ENCODE peak calls at places on chromosome 9, in four cellular contexts. M, K, D and S are unnamed samples.

GRCh38 chr9:114898741-114899140 is 31.6 kb downstream of the TNFSF8 start:
- DNase-seq in M (no peak), K (peak; percentile 96), D (no peak), S (peak; percentile 39)

GRCh38 chr9:90851444-90851843 is 49.8 kb downstream of the SYK start:
- DNase-seq in M (no peak), K (no peak), D (no peak), S (no peak)

GRCh38 chr9:5493597-5494511 is 16.5 kb upstream of the PDCD1LG2 start:
- DNase-seq in M (no peak), K (peak; percentile 89), D (no peak), S (peak; percentile 55)

GRCh38 chr9:104743377-104743985 is 4.0 kb upstream of the NIPSNAP3A start:
- DNase-seq in M (no peak), K (peak; percentile 69), D (no peak), S (peak; percentile 20)

GRCh38 chr9:93676310-93677054 is 100.1 kb downstream of the PHF2 start:
- DNase-seq in M (peak; percentile 10), K (no peak), D (no peak), S (peak; percentile 5)

GRCh38 chr9:124455820-124456219 is 5.6 kb downstream of the ADGRD2 start:
- DNase-seq in M (no peak), K (no peak), D (no peak), S (peak; percentile 5)

GRCh38 chr9:71446499-71447411 is 321.6 kb downstream of the CEMIP2 start:
- DNase-seq in M (peak; percentile 19), K (peak; percentile 66), D (peak; percentile 22), S (peak; percentile 38)

GRCh38 chr9:113734826-113735225 is 141.3 kb upstream of the ZNF618 start:
- DNase-seq in M (no peak), K (no peak), D (no peak), S (no peak)

GRCh38 chr9:33791117-33791516 is 4.2 kb upstream of the PRSS3 start:
- DNase-seq in M (no peak), K (no peak), D (peak; percentile 57), S (no peak)

GRCh38 chr9:38337095-38337494 is 55.4 kb upstream of the ALDH1B1 start:
- DNase-seq in M (no peak), K (no peak), D (no peak), S (no peak)

GRCh38 chr9:28841795-28842194 is 1268.5 kb upstream of the C9orf72 start:
- DNase-seq in M (no peak), K (peak; percentile 38), D (no peak), S (no peak)

GRCh38 chr9:33524431-33524947 is 438 bp downstream of the ANKRD18B start:
- DNase-seq in M (no peak), K (no peak), D (no peak), S (no peak)

GRCh38 chr9:93597871-93598646 is 21.7 kb downstream of the PHF2 start:
- DNase-seq in M (peak; percentile 11), K (no peak), D (no peak), S (no peak)

GRCh38 chr9:3704890-3705289 is 179.1 kb upstream of the RFX3 start:
- DNase-seq in M (no peak), K (no peak), D (no peak), S (no peak)

GRCh38 chr9:34366365-34366764 is 10.3 kb downstream of the MYORG start:
- DNase-seq in M (no peak), K (no peak), D (no peak), S (no peak)

GRCh38 chr9:81613002-81613750 is 76.2 kb downstream of the TLE1 start:
- DNase-seq in M (peak; percentile 79), K (no peak), D (no peak), S (peak; percentile 63)

GRCh38 chr9:32571969-32572899 is 725 bp downstream of the NDUFB6 start:
- DNase-seq in M (no peak), K (peak; percentile 88), D (peak; percentile 28), S (peak; percentile 73)

GRCh38 chr9:78930281-78930680 is 633.4 kb downstream of the PSAT1 start:
- DNase-seq in M (no peak), K (no peak), D (no peak), S (no peak)

GRCh38 chr9:123282343-123283047 is 14.1 kb upstream of the STRBP start:
- DNase-seq in M (no peak), K (no peak), D (peak; percentile 71), S (peak; percentile 69)

GRCh38 chr9:132673355-132673754 is 3.1 kb downstream of the GTF3C4 start:
- DNase-seq in M (no peak), K (no peak), D (no peak), S (no peak)

DNA sequence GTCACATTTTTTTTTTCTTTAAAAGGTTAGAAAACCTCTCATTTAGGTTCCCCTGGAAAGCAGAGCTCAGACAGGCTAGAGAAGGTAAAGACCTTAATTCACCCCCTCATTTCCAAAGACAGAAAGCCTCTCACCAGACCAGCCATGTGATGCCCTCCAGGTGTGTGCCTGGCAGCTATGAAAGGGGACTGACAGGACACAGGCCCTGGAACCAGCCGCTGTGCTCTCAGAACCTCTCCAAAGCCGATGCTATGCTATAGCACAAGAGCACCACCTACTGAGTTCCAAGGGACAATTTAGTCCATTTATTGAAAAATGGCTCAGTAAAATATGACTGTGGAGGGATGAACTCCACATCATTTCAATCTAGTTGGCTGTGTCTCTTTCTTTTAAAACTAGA is 48.8 kb downstream of the FANCC start:
- DNase-seq in M (no peak), K (peak; percentile 21), D (peak; percentile 60), S (no peak)
- TF ChIP-seq CTCF in M (no peak), K (peak; percentile 29), D (no peak), S (no peak)

DNA sequence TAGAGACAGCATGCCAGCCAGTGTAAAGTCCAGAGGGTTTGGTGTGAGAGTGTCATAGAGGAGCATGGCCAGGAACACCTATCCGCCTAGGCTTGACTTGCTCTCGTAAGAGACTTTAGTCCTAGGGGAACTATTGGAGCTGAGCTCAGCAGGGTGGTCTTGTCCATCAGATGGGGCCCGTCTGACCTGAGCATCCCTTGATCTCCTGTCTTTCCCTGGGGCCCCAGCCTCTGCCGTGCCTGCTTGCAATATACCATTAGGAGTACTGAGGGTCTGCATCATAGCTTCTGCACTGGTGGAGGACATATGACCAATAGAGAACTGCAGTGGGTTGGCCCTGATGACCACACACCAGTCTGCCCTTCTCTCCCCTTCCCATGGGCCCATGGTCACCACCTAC is 251.0 kb downstream of the TUSC1 start:
- DNase-seq in M (no peak), K (no peak), D (no peak), S (no peak)
- H3K4me1 ChIP-seq in M (no peaks in the 10 kb centered on the region), K (no peaks in the 10 kb centered on the region), D (no peaks in the 10 kb centered on the region), S (no peaks in the 10 kb centered on the region)

GRCh38 chr9:109302606-109303005 is 18.3 kb downstream of the EPB41L4B start:
- DNase-seq in M (no peak), K (no peak), D (no peak), S (no peak)

GRCh38 chr9:109301012-109301411 is 19.8 kb downstream of the EPB41L4B start:
- DNase-seq in M (no peak), K (no peak), D (no peak), S (no peak)

GRCh38 chr9:109297899-109298298 is 23.0 kb downstream of the EPB41L4B start:
- DNase-seq in M (no peak), K (no peak), D (no peak), S (no peak)

GRCh38 chr9:109303900-109304299 is 17.0 kb downstream of the EPB41L4B start:
- DNase-seq in M (no peak), K (no peak), D (no peak), S (no peak)

DNA sequence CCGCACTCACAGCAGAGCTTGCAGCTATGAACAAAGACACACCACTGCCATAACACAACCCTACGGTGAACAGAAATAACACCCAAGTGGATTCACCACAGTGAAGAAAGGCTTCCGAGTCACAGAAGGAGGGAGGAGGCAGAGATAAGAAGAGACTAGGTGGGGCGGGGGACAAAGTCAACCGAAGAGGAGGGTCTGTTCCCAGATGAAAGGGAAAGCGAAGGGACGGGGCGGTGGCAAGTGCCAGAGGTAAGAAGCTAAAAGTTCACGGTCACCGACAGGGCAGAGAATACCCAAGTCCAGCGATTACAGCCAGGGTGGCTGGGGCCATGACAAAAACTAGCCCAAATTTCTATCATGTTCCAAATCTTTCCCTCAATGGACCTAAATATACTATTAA is 21.0 kb downstream of the EPB41L4B start:
- DNase-seq in M (no peak), K (no peak), D (no peak), S (no peak)
- H3K36me3 ChIP-seq in M (no peaks in the 10 kb centered on the region), K (no peaks in the 10 kb centered on the region), D (no peaks in the 10 kb centered on the region), S (no peaks in the 10 kb centered on the region)

DNA sequence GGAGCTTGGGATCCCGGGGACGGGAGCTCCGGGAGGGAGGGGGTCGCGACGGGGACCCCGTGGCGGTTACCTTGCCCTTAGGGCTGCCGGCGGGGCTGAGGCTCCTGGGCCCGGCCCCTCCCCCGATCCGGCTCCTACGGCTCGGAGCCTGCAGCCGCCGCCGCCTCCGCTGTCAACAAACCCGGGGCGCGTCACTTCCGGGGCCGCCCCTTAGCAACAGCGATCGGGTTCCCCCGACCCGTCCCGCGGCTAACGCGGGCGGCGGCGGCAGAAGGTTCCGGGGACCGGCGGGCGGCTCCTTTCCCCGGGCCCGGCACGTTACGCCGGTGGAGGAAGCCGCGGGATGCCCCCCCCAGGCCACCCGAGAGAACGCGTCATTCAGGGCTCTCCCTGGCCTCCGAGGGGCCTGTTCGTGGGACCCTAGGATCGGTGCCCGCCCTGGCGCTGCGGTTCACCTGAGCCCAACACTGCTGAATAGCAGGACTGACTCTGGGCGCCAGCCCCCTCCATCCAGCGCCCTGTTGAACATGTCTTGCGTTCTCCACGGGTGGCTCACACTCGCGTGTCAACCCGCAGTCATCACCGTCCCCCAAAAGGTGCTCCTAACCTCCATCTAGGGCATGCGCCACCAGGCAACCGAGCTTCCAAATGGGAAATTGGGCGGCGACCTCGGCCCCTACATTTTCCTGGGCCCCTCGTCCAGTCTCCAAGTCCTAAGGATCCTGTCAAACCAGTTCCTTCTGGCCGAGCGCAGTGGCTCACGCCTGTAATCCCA is at the start of gene ZER1:
- DNase-seq in M (peak; percentile 94), K (peak; percentile 93), D (peak; percentile 94), S (peak; percentile 93)
- TF ChIP-seq CTCF in M (no peak), K (no peak), D (no peak), S (no peak)

GRCh38 chr9:86513429-86513828 is 159.2 kb upstream of the TUT7 start:
- DNase-seq in M (no peak), K (no peak), D (no peak), S (no peak)

GRCh38 chr9:86519216-86519615 is 165.0 kb upstream of the TUT7 start:
- DNase-seq in M (no peak), K (no peak), D (no peak), S (no peak)

GRCh38 chr9:86517475-86517874 is 163.3 kb upstream of the TUT7 start:
- DNase-seq in M (no peak), K (no peak), D (no peak), S (no peak)

GRCh38 chr9:86515221-86515620 is 161.0 kb upstream of the TUT7 start:
- DNase-seq in M (no peak), K (no peak), D (no peak), S (no peak)

DNA sequence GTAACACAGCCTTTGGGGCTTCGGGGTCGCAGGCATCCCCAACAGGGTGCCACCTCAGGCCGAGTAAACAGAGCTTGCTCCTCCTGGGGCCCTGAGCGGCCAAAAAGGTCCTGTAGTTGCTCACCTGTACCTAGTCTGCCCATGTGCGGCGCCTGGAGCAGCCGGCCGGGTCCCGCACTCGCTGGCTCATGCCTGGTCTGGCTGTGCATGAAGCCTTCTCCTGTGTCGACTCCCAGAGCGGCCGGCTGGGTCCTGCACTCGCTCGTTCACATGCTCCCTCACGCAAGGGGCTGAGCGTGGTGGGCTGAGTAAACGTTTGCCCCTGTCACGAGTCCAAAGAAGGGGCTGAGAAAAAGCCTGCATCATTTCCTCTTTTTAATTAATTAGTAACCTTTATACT is 162.4 kb upstream of the TUT7 start:
- DNase-seq in M (no peak), K (no peak), D (no peak), S (no peak)
- H3K4me1 ChIP-seq in M (no peaks in the 10 kb centered on the region), K (no peaks in the 10 kb centered on the region), D (no peaks in the 10 kb centered on the region), S (no peaks in the 10 kb centered on the region)